ENCODE peak calls at places on chromosomes 13 and 19, in four cellular contexts. One of them, this sample, is unnamed.

GRCh38 chr13:43573787-43574562 is 212.8 kb downstream of the ENOX1 start:
- DNase-seq in NCI-H524 treated with DMSO at 0.1 percent for 48 hours: no peak
- DNase-seq in T-cell: no peak
- DNase-seq in activated CD8-positive, alpha-beta memory T cell treated with anti-CD3 and anti-CD28 coated beads for 4 hours: no peak
- DNase-seq in this sample: no peak

GRCh38 chr19:14408641-14409120 is 10.5 kb downstream of the DDX39A start:
- DNase-seq in T-cell: no peak
- DNase-seq in NCI-H524 treated with DMSO at 0.1 percent for 48 hours: no peak
- DNase-seq in activated CD8-positive, alpha-beta memory T cell treated with anti-CD3 and anti-CD28 coated beads for 4 hours: no peak
- DNase-seq in this sample: no peak

GRCh38 chr13:43514326-43514725 is 272.4 kb downstream of the ENOX1 start:
- DNase-seq in NCI-H524 treated with DMSO at 0.1 percent for 48 hours: no peak
- DNase-seq in activated CD8-positive, alpha-beta memory T cell treated with anti-CD3 and anti-CD28 coated beads for 4 hours: no peak
- DNase-seq in T-cell: no peak
- DNase-seq in this sample: no peak

GRCh38 chr19:43913383-43913782 is 21.7 kb downstream of the ZNF45 start:
- DNase-seq in NCI-H524 treated with DMSO at 0.1 percent for 48 hours: no peak
- DNase-seq in activated CD8-positive, alpha-beta memory T cell treated with anti-CD3 and anti-CD28 coated beads for 4 hours: no peak
- DNase-seq in T-cell: no peak
- DNase-seq in this sample: no peak

GRCh38 chr13:40777166-40777956 is 6.4 kb upstream of the MRPS31 start:
- DNase-seq in activated CD8-positive, alpha-beta memory T cell treated with anti-CD3 and anti-CD28 coated beads for 4 hours: no peak
- DNase-seq in NCI-H524 treated with DMSO at 0.1 percent for 48 hours: peak; percentile 46
- DNase-seq in T-cell: no peak
- DNase-seq in this sample: peak; percentile 36

GRCh38 chr19:30212574-30212973 is 159.6 kb upstream of the ZNF536 start:
- DNase-seq in T-cell: no peak
- DNase-seq in activated CD8-positive, alpha-beta memory T cell treated with anti-CD3 and anti-CD28 coated beads for 4 hours: no peak
- DNase-seq in NCI-H524 treated with DMSO at 0.1 percent for 48 hours: no peak
- DNase-seq in this sample: no peak

GRCh38 chr13:80884031-80884785 is 543.3 kb upstream of the SPRY2 start:
- DNase-seq in NCI-H524 treated with DMSO at 0.1 percent for 48 hours: no peak
- DNase-seq in activated CD8-positive, alpha-beta memory T cell treated with anti-CD3 and anti-CD28 coated beads for 4 hours: no peak
- DNase-seq in T-cell: no peak
- DNase-seq in this sample: no peak

GRCh38 chr13:74115138-74115537 is 19.1 kb downstream of the KLF12 start:
- DNase-seq in NCI-H524 treated with DMSO at 0.1 percent for 48 hours: no peak
- DNase-seq in activated CD8-positive, alpha-beta memory T cell treated with anti-CD3 and anti-CD28 coated beads for 4 hours: no peak
- DNase-seq in T-cell: no peak
- DNase-seq in this sample: no peak

GRCh38 chr13:112204881-112205327 is 138.0 kb downstream of the SOX1 start:
- DNase-seq in T-cell: no peak
- DNase-seq in NCI-H524 treated with DMSO at 0.1 percent for 48 hours: no peak
- DNase-seq in activated CD8-positive, alpha-beta memory T cell treated with anti-CD3 and anti-CD28 coated beads for 4 hours: no peak
- DNase-seq in this sample: no peak

GRCh38 chr13:24747248-24748151 is 16.5 kb upstream of the RNF17 start:
- DNase-seq in T-cell: no peak
- DNase-seq in activated CD8-positive, alpha-beta memory T cell treated with anti-CD3 and anti-CD28 coated beads for 4 hours: no peak
- DNase-seq in NCI-H524 treated with DMSO at 0.1 percent for 48 hours: peak; percentile 50
- DNase-seq in this sample: no peak

GRCh38 chr19:43525836-43526771 is 897 bp downstream of the ETHE1 start:
- DNase-seq in T-cell: no peak
- DNase-seq in activated CD8-positive, alpha-beta memory T cell treated with anti-CD3 and anti-CD28 coated beads for 4 hours: no peak
- DNase-seq in NCI-H524 treated with DMSO at 0.1 percent for 48 hours: no peak
- DNase-seq in this sample: no peak

This sample was measured in activated T-helper 2 cell treated with anti-CD3 and anti-CD28 coated beads, Interferon-gamma antibody, Interleukin-2, Interleukin-4, amounts not matched to agents 10 μg/mL and 5 μg/mL and 100 μg/mL, durations not matched to agents 14 hours and 24 hours and 36 hours.